ENCODE peak calls at places on chromosome 18, in nine cellular contexts. N, O, V, L, X, S, T, U and E are unnamed samples.

GRCh38 chr18:28177828-28178635 is 1.1 kb upstream of the CDH2 start:
- DNase-seq in N (peak), O (peak), V (peak), L (peak), X (peak), S (peak), T (no peak), U (peak), E (peak)

GRCh38 chr18:58253871-58254270 is 209.8 kb downstream of the NEDD4L start:
- DNase-seq in N (no peak), O (no peak), V (no peak), L (no peak), X (no peak), S (no peak), T (no peak), U (no peak), E (no peak)

GRCh38 chr18:24913507-24914147 is 438.3 kb downstream of the ZNF521 start:
- DNase-seq in N (no peak), O (no peak), V (peak), L (no peak), X (no peak), S (no peak), T (no peak), U (no peak), E (no peak)

GRCh38 chr18:24368749-24369148 is 28.9 kb downstream of the OSBPL1A start:
- DNase-seq in N (no peak), O (no peak), V (no peak), L (no peak), X (no peak), S (no peak), T (no peak), U (no peak), E (no peak)

GRCh38 chr18:56112013-56112749 is 524.2 kb upstream of the TCF4 start:
- DNase-seq in N (no peak), O (no peak), V (no peak), L (no peak), X (no peak), S (no peak), T (no peak), U (no peak), E (no peak)

GRCh38 chr18:54734059-54734458 is 94.2 kb upstream of the RAB27B start:
- DNase-seq in N (no peak), O (no peak), V (no peak), L (peak), X (no peak), S (no peak), T (no peak), U (no peak), E (no peak)

GRCh38 chr18:67574749-67575148 is 58.2 kb upstream of the DSEL start:
- DNase-seq in N (no peak), O (no peak), V (no peak), L (no peak), X (no peak), S (no peak), T (no peak), U (no peak), E (no peak)

GRCh38 chr18:3016584-3017292 is 3.8 kb upstream of the LPIN2 start:
- DNase-seq in N (no peak), O (no peak), V (no peak), L (peak), X (no peak), S (no peak), T (no peak), U (no peak), E (peak)

GRCh38 chr18:58996131-58996632 is 131.5 kb downstream of the ZNF532 start:
- DNase-seq in N (no peak), O (no peak), V (peak), L (no peak), X (no peak), S (peak), T (no peak), U (no peak), E (no peak)

GRCh38 chr18:6951336-6952090 is 166.1 kb downstream of the LAMA1 start:
- DNase-seq in N (no peak), O (peak), V (no peak), L (no peak), X (no peak), S (no peak), T (no peak), U (no peak), E (peak)

GRCh38 chr18:35477497-35477896 is 20.3 kb downstream of the INO80C start:
- DNase-seq in N (no peak), O (no peak), V (no peak), L (no peak), X (no peak), S (no peak), T (no peak), U (no peak), E (no peak)
- H3K4me3 ChIP-seq in N (no peak), O (no peak), V (no peak), L (no peak), X (no peak), S (no peak), T (no peak), U (no peak), E (no peak)

DNA sequence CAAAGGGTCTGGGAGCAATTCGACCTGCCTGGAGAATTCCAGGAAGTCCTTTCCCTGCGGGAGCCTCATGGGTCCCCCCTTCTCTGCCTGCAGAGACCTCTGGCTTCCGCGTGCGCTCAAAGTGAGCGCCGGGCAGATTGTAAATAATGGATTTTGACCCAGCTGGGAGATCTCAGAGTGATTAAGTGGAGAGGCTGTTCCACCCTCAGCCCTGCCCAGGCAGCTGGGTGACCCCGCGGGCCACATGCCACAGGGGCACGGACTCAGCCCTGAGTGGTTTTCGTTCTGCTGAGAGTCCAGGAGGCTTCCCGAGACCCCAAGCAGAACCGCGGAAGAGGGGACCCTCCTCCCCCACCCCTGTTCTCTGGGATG is 1.2 kb downstream of the KCNG2 start:
- DNase-seq in N (no peak), O (peak), V (no peak), L (no peak), X (peak), S (no peak), T (no peak), U (no peak), E (peak)
- H3K4me3 ChIP-seq in N (peak), O (peak), V (no peak), L (no peak), X (no peak), S (peak), T (peak), U (no peak), E (peak)

GRCh38 chr18:62844850-62845643 is 129.7 kb downstream of the PHLPP1 start:
- DNase-seq in N (no peak), O (no peak), V (no peak), L (no peak), X (no peak), S (no peak), T (no peak), U (no peak), E (no peak)
- H3K4me3 ChIP-seq in N (no peak), O (no peak), V (no peak), L (no peak), X (no peak), S (no peak), T (no peak), U (no peak), E (no peak)

DNA sequence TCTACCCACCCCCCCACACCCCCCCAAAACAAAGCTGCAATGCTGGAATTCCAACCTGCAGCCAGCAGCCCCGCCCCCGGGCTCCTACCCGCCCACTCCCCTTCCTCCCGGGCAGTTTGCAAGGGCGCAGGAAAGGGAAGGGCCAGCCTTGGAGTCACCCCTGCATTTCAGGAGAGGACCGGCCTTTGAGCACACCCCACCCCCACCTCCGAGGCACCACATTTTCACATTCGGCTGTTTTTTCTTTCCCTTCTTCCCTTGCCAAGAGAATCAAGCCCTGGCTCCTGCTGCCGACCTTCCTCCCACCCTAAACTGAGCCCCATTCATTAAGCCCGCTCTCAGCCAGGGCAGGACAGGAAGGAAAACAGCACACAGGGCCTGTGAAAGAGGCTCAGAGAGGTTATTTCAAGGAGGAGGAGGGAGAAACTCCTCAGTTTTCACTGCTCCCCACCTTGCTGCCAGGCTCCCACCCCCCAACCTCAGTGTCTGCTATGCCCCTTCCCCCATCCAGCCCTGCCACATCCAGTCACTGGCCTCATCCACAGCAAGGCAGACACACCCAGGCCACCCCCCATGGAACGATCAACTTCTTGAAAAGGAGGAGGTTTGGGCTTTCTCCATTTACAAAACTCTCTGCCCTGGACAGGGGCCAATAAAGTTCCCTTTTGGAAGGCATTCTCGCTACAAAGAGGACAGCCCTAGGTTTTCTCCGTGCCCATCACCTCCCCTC is 11.2 kb downstream of the SMAD7 start:
- DNase-seq in N (no peak), O (peak), V (peak), L (peak), X (peak), S (peak), T (no peak), U (no peak), E (no peak)
- H3K4me3 ChIP-seq in N (peak), O (no peak), V (peak), L (no peak), X (no peak), S (peak), T (peak), U (no peak), E (peak)

GRCh38 chr18:4309227-4309626 is 145.9 kb downstream of the DLGAP1 start:
- DNase-seq in N (no peak), O (no peak), V (no peak), L (no peak), X (no peak), S (no peak), T (no peak), U (no peak), E (no peak)
- H3K4me3 ChIP-seq in N (no peak), O (no peak), V (no peak), L (no peak), X (no peak), S (no peak), T (no peak), U (no peak), E (no peak)

GRCh38 chr18:33863912-33864311 is 285.9 kb downstream of the ASXL3 start:
- DNase-seq in N (no peak), O (no peak), V (no peak), L (no peak), X (no peak), S (no peak), T (no peak), U (no peak), E (no peak)
- H3K4me3 ChIP-seq in N (no peak), O (no peak), V (no peak), L (no peak), X (no peak), S (no peak), T (no peak), U (no peak), E (peak)

GRCh38 chr18:32349728-32350395 is 120.8 kb downstream of the GAREM1 start:
- DNase-seq in N (peak), O (peak), V (peak), L (peak), X (no peak), S (peak), T (no peak), U (peak), E (no peak)
- H3K4me3 ChIP-seq in N (no peak), O (no peak), V (peak), L (no peak), X (no peak), S (no peak), T (no peak), U (no peak), E (no peak)

GRCh38 chr18:12310762-12311161 is 2.7 kb downstream of the TUBB6 start:
- DNase-seq in N (no peak), O (no peak), V (no peak), L (no peak), X (no peak), S (no peak), T (no peak), U (no peak), E (no peak)
- H3K4me3 ChIP-seq in N (no peak), O (no peak), V (no peak), L (no peak), X (no peak), S (no peak), T (no peak), U (no peak), E (peak)

GRCh38 chr18:9743200-9744016 is 35.3 kb downstream of the RAB31 start:
- DNase-seq in N (peak), O (no peak), V (no peak), L (peak), X (peak), S (no peak), T (no peak), U (peak), E (peak)
- H3K4me3 ChIP-seq in N (no peak), O (no peak), V (peak), L (no peak), X (no peak), S (peak), T (peak), U (no peak), E (no peak)